ENCODE peak calls at places on chromosomes 7 and 10, in four cellular contexts. W, R, N and B are unnamed samples.

GRCh38 chr10:131874991-131875451 is 25.8 kb upstream of the PPP2R2D start:
- DNase-seq in N (peak), R (peak), W (peak), B (peak)

GRCh38 chr7:139111147-139111546 is 1.6 kb upstream of the ZC3HAV1 start:
- DNase-seq in R (no peak), N (no peak), W (no peak), B (no peak)

GRCh38 chr7:129343099-129343700 is 91.0 kb upstream of the STRIP2 start:
- DNase-seq in N (no peak), R (no peak), W (peak), B (no peak)

GRCh38 chr10:21075880-21076279 is 178.8 kb upstream of the NEBL start:
- DNase-seq in R (no peak), N (no peak), W (no peak), B (no peak)

GRCh38 chr10:104502907-104503306 is 138.2 kb upstream of the SORCS3 start:
- DNase-seq in N (no peak), W (no peak), R (no peak), B (no peak)

GRCh38 chr10:116796910-116797513 is 52.3 kb upstream of the ENO4 start:
- DNase-seq in R (peak), N (peak), W (peak), B (no peak)

GRCh38 chr10:70380350-70381135 is 1.9 kb downstream of the LRRC20 start:
- DNase-seq in W (no peak), N (no peak), R (no peak), B (no peak)

GRCh38 chr10:110747609-110748464 is 103.7 kb downstream of the RBM20 start:
- DNase-seq in R (no peak), N (no peak), W (no peak), B (no peak)

GRCh38 chr10:2784766-2785165 is 282.6 kb upstream of the PFKP start:
- DNase-seq in R (no peak), W (no peak), N (no peak), B (no peak)

GRCh38 chr7:5610500-5611186 is 170.8 kb downstream of the RNF216 start:
- DNase-seq in R (no peak), N (no peak), W (no peak), B (no peak)

GRCh38 chr10:125152646-125153368 is 7.6 kb downstream of the CTBP2 start:
- DNase-seq in N (peak), R (no peak), W (no peak), B (peak)

GRCh38 chr10:20747782-20748181 is 149.3 kb downstream of the NEBL start:
- DNase-seq in W (no peak), N (no peak), R (no peak), B (no peak)

GRCh38 chr10:73838827-73839226 is 27.4 kb upstream of the NDST2 start:
- DNase-seq in N (no peak), R (no peak), W (no peak), B (no peak)

GRCh38 chr10:14838582-14839304 is 637 bp downstream of the HSPA14 start:
- DNase-seq in N (no peak), W (peak), R (peak), B (peak)

GRCh38 chr7:108875139-108875538 is 305.5 kb downstream of the DNAJB9 start:
- DNase-seq in W (no peak), N (no peak), R (no peak), B (no peak)

GRCh38 chr7:149856-150636 is 42.3 kb upstream of the FAM20C start:
- DNase-seq in R (peak), N (no peak), W (peak), B (peak)

GRCh38 chr10:110495731-110496552 is 1.8 kb upstream of the DUSP5 start:
- DNase-seq in W (peak), R (peak), N (peak), B (peak)

GRCh38 chr10:106493166-106493565 is 671.3 kb downstream of the SORCS1 start:
- DNase-seq in N (no peak), R (no peak), W (no peak), B (no peak)